ENCODE peak calls at places on chromosomes 5 and 9, in seven cellular contexts. One of them, this sample, is unnamed. For H3K9me3 and H3K4me1, the result is how much of the 10 kb centered on the place peaks cover.

GRCh38 chr5:152608514-152608913 is 203.4 kb upstream of the NMUR2 start:
- DNase-seq in aorta: no peak
- DNase-seq in keratinocyte: no peak
- DNase-seq in stomach: no peak
- DNase-seq in OCI-LY7: no peak
- DNase-seq in tibial nerve: no peak
- DNase-seq in spleen: no peak
- DNase-seq in this sample: no peak

GRCh38 chr5:139640432-139641115 is 7.6 kb upstream of the CXXC5 start:
- DNase-seq in aorta: peak
- DNase-seq in keratinocyte: no peak
- DNase-seq in stomach: peak
- DNase-seq in OCI-LY7: no peak
- DNase-seq in tibial nerve: no peak
- DNase-seq in spleen: peak
- DNase-seq in this sample: no peak

GRCh38 chr5:173591300-173591622 is 25.2 kb downstream of the BOD1 start:
- DNase-seq in aorta: no peak
- DNase-seq in keratinocyte: no peak
- DNase-seq in stomach: no peak
- DNase-seq in OCI-LY7: no peak
- DNase-seq in tibial nerve: no peak
- DNase-seq in spleen: no peak
- DNase-seq in this sample: no peak

GRCh38 chr5:119330367-119331183 is 25.2 kb upstream of the TNFAIP8 start:
- DNase-seq in aorta: no peak
- DNase-seq in keratinocyte: no peak
- DNase-seq in stomach: no peak
- DNase-seq in OCI-LY7: no peak
- DNase-seq in tibial nerve: no peak
- DNase-seq in spleen: no peak
- DNase-seq in this sample: no peak

GRCh38 chr9:75200892-75201470 is 112.7 kb downstream of the OSTF1 start:
- DNase-seq in aorta: no peak
- DNase-seq in keratinocyte: no peak
- DNase-seq in stomach: no peak
- DNase-seq in OCI-LY7: peak
- DNase-seq in tibial nerve: peak
- DNase-seq in spleen: no peak
- DNase-seq in this sample: no peak

GRCh38 chr5:154523704-154524103 is 45.7 kb upstream of the HAND1 start:
- DNase-seq in aorta: no peak
- DNase-seq in keratinocyte: no peak
- DNase-seq in stomach: no peak
- DNase-seq in OCI-LY7: no peak
- DNase-seq in tibial nerve: no peak
- DNase-seq in spleen: no peak
- DNase-seq in this sample: no peak

GRCh38 chr5:1445313-1445894 is at the start of gene SLC6A3:
- DNase-seq in aorta: no peak
- DNase-seq in keratinocyte: no peak
- DNase-seq in stomach: peak
- DNase-seq in OCI-LY7: no peak
- DNase-seq in tibial nerve: no peak
- DNase-seq in spleen: no peak
- DNase-seq in this sample: no peak

GRCh38 chr9:91422832-91423711 is 560 bp downstream of the NFIL3 start:
- DNase-seq in aorta: peak
- DNase-seq in keratinocyte: no peak
- DNase-seq in stomach: peak
- DNase-seq in OCI-LY7: peak
- DNase-seq in tibial nerve: peak
- DNase-seq in spleen: peak
- DNase-seq in this sample: peak

GRCh38 chr5:57817001-57817453 is 334.4 kb upstream of the ACTBL2 start:
- DNase-seq in aorta: no peak
- DNase-seq in keratinocyte: no peak
- DNase-seq in stomach: no peak
- DNase-seq in OCI-LY7: no peak
- DNase-seq in tibial nerve: no peak
- DNase-seq in spleen: no peak
- DNase-seq in this sample: no peak

GRCh38 chr9:124706685-124707084 is 64.4 kb downstream of the NR6A1 start:
- DNase-seq in aorta: no peak
- DNase-seq in keratinocyte: no peak
- DNase-seq in stomach: no peak
- DNase-seq in OCI-LY7: no peak
- DNase-seq in tibial nerve: no peak
- DNase-seq in spleen: no peak
- DNase-seq in this sample: no peak

GRCh38 chr9:81844131-81844567 is 84.1 kb upstream of the SPATA31D4 start:
- DNase-seq in aorta: no peak
- DNase-seq in keratinocyte: no peak
- DNase-seq in stomach: no peak
- DNase-seq in OCI-LY7: no peak
- DNase-seq in tibial nerve: no peak
- DNase-seq in spleen: no peak
- DNase-seq in this sample: no peak

GRCh38 chr5:93163010-93163663 is 417.9 kb downstream of the NR2F1-AS1 start:
- DNase-seq in aorta: no peak
- DNase-seq in keratinocyte: peak
- DNase-seq in stomach: no peak
- DNase-seq in OCI-LY7: no peak
- DNase-seq in tibial nerve: no peak
- DNase-seq in spleen: no peak
- DNase-seq in this sample: no peak

GRCh38 chr5:113581388-113581787 is 67.9 kb downstream of the YTHDC2 start:
- DNase-seq in aorta: no peak
- DNase-seq in keratinocyte: no peak
- DNase-seq in stomach: no peak
- DNase-seq in OCI-LY7: no peak
- DNase-seq in tibial nerve: no peak
- DNase-seq in spleen: no peak
- DNase-seq in this sample: no peak

GRCh38 chr5:143437666-143438273 is 34.3 kb upstream of the NR3C1 start:
- DNase-seq in aorta: no peak
- DNase-seq in keratinocyte: no peak
- DNase-seq in stomach: no peak
- DNase-seq in OCI-LY7: no peak
- DNase-seq in tibial nerve: no peak
- DNase-seq in spleen: no peak
- DNase-seq in this sample: no peak

DNA sequence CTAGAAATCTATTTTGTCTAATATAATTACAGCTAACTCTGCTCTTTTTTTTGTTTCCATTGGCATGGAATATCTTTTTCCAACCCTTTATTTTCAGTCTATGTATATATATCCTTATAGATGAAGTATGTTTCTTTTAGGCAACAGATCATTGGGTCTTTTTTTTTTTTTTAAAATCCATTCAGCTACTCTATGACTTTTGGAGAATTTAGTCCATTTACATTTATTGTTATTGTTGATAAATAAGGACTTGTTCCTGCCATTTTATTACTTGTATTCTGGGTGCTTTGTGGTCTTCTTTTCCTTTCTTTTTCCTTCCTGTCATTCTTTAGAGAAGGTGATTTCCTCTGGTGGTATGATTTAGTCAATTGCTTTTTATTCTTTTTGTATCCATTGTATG is 296.8 kb downstream of the SMARCA2 start:
- DNase-seq in aorta: no peak
- DNase-seq in keratinocyte: no peak
- DNase-seq in stomach: no peak
- DNase-seq in OCI-LY7: no peak
- DNase-seq in tibial nerve: no peak
- DNase-seq in spleen: no peak
- DNase-seq in this sample: no peak
- H3K9me3 ChIP-seq in aorta: under half
- H3K9me3 ChIP-seq in keratinocyte: under half
- H3K9me3 ChIP-seq in stomach: under half
- H3K9me3 ChIP-seq in OCI-LY7: under half
- H3K9me3 ChIP-seq in tibial nerve: under half
- H3K9me3 ChIP-seq in spleen: under half
- H3K9me3 ChIP-seq in this sample: under half

DNA sequence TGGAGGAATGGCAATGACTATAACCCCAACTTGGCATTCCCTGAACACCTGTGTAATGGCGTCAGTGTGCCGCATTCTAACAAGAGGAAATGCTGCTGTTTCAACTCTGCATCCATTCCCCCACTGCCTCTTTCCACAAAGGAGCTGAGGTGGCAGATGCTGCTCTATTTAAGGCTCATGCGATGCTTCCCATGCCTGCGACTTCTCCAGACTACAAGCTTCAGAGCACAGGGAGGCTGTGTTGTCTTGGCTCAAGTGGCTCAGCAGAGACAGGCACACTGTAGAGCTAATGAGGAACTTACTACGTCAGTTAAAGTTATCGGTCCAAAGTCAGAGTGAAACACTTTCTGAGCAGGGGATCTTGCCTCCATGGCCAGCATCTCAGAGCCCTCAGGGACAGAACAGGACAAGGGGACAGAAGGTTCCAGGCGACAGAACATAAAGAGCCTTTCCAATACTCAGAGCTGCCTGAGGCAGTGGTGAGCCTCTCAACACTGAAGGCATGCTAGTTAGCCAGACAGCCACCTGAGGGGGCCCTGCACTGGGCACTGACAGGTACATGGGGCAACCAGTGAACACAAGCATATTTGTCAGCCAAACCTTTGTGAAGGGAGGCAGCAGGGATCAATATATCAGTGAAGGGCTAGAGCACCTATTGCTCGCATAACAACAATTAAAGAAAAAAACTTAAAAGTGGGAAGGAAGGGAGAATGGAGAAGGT is 21.8 kb downstream of the TNIP1 start:
- DNase-seq in aorta: peak
- DNase-seq in keratinocyte: no peak
- DNase-seq in stomach: no peak
- DNase-seq in OCI-LY7: peak
- DNase-seq in tibial nerve: no peak
- DNase-seq in spleen: peak
- DNase-seq in this sample: no peak
- H3K4me1 ChIP-seq in aorta: under half
- H3K4me1 ChIP-seq in keratinocyte: under half
- H3K4me1 ChIP-seq in stomach: under half
- H3K4me1 ChIP-seq in OCI-LY7: under half
- H3K4me1 ChIP-seq in tibial nerve: under half
- H3K4me1 ChIP-seq in spleen: half or more
- H3K4me1 ChIP-seq in this sample: under half

GRCh38 chr5:122845253-122846050 is at the start of gene SNX24:
- DNase-seq in aorta: peak
- DNase-seq in keratinocyte: no peak
- DNase-seq in stomach: peak
- DNase-seq in OCI-LY7: peak
- DNase-seq in tibial nerve: peak
- DNase-seq in spleen: peak
- DNase-seq in this sample: peak

GRCh38 chr5:122844136-122844915 is 1.1 kb upstream of the SNX24 start:
- DNase-seq in aorta: no peak
- DNase-seq in keratinocyte: peak
- DNase-seq in stomach: peak
- DNase-seq in OCI-LY7: peak
- DNase-seq in tibial nerve: no peak
- DNase-seq in spleen: no peak
- DNase-seq in this sample: peak

GRCh38 chr5:122844916-122845252 is 529 bp upstream of the SNX24 start:
- DNase-seq in aorta: no peak
- DNase-seq in keratinocyte: no peak
- DNase-seq in stomach: no peak
- DNase-seq in OCI-LY7: peak
- DNase-seq in tibial nerve: no peak
- DNase-seq in spleen: no peak
- DNase-seq in this sample: no peak

GRCh38 chr5:122847687-122848081 is 2.3 kb downstream of the SNX24 start:
- DNase-seq in aorta: no peak
- DNase-seq in keratinocyte: no peak
- DNase-seq in stomach: no peak
- DNase-seq in OCI-LY7: no peak
- DNase-seq in tibial nerve: no peak
- DNase-seq in spleen: no peak
- DNase-seq in this sample: no peak

GRCh38 chr5:122846051-122846567 is 696 bp downstream of the SNX24 start:
- DNase-seq in aorta: no peak
- DNase-seq in keratinocyte: no peak
- DNase-seq in stomach: no peak
- DNase-seq in OCI-LY7: no peak
- DNase-seq in tibial nerve: no peak
- DNase-seq in spleen: no peak
- DNase-seq in this sample: peak
- H3K27ac ChIP-seq in aorta: no peak
- H3K27ac ChIP-seq in keratinocyte: peak
- H3K27ac ChIP-seq in stomach: peak
- H3K27ac ChIP-seq in OCI-LY7: peak
- H3K27ac ChIP-seq in tibial nerve: peak
- H3K27ac ChIP-seq in spleen: peak
- H3K27ac ChIP-seq in this sample: peak

GRCh38 chr5:40441733-40442132 is 238.0 kb upstream of the PTGER4 start:
- DNase-seq in aorta: no peak
- DNase-seq in keratinocyte: no peak
- DNase-seq in stomach: no peak
- DNase-seq in OCI-LY7: no peak
- DNase-seq in tibial nerve: no peak
- DNase-seq in spleen: no peak
- DNase-seq in this sample: no peak
- H3K9me3 ChIP-seq in aorta: under half
- H3K9me3 ChIP-seq in keratinocyte: under half
- H3K9me3 ChIP-seq in stomach: under half
- H3K9me3 ChIP-seq in OCI-LY7: under half
- H3K9me3 ChIP-seq in tibial nerve: under half
- H3K9me3 ChIP-seq in spleen: under half
- H3K9me3 ChIP-seq in this sample: under half

GRCh38 chr5:177335701-177336065 is 15.8 kb downstream of the LMAN2 start:
- DNase-seq in aorta: no peak
- DNase-seq in keratinocyte: no peak
- DNase-seq in stomach: no peak
- DNase-seq in OCI-LY7: no peak
- DNase-seq in tibial nerve: no peak
- DNase-seq in spleen: peak
- DNase-seq in this sample: no peak

GRCh38 chr5:177334155-177334551 is 17.3 kb downstream of the LMAN2 start:
- DNase-seq in aorta: no peak
- DNase-seq in keratinocyte: no peak
- DNase-seq in stomach: no peak
- DNase-seq in OCI-LY7: no peak
- DNase-seq in tibial nerve: no peak
- DNase-seq in spleen: peak
- DNase-seq in this sample: no peak

GRCh38 chr5:177336603-177337494 is 14.6 kb downstream of the LMAN2 start:
- DNase-seq in aorta: no peak
- DNase-seq in keratinocyte: no peak
- DNase-seq in stomach: no peak
- DNase-seq in OCI-LY7: no peak
- DNase-seq in tibial nerve: no peak
- DNase-seq in spleen: peak
- DNase-seq in this sample: no peak

GRCh38 chr5:177335043-177335700 is 16.3 kb downstream of the LMAN2 start:
- DNase-seq in aorta: no peak
- DNase-seq in keratinocyte: no peak
- DNase-seq in stomach: no peak
- DNase-seq in OCI-LY7: no peak
- DNase-seq in tibial nerve: no peak
- DNase-seq in spleen: peak
- DNase-seq in this sample: no peak

GRCh38 chr5:177336112-177336511 is 15.4 kb downstream of the LMAN2 start:
- DNase-seq in aorta: no peak
- DNase-seq in keratinocyte: no peak
- DNase-seq in stomach: no peak
- DNase-seq in OCI-LY7: peak
- DNase-seq in tibial nerve: no peak
- DNase-seq in spleen: peak
- DNase-seq in this sample: no peak
- H3K4me1 ChIP-seq in aorta: under half
- H3K4me1 ChIP-seq in keratinocyte: under half
- H3K4me1 ChIP-seq in stomach: under half
- H3K4me1 ChIP-seq in OCI-LY7: under half
- H3K4me1 ChIP-seq in tibial nerve: under half
- H3K4me1 ChIP-seq in spleen: under half
- H3K4me1 ChIP-seq in this sample: under half

This sample was measured in lung.